ENCODE peak calls at places on chromosomes 7 and 10, in seven cellular contexts. Q is erythroblast; G is GM04503; Z is stimulated activated CD8-positive, alpha-beta memory T cell treated with anti-CD3 and anti-CD28 coated beads, Interleukin-12 subunit alpha, Interleukin-12 subunit beta, amount 100 ng/mL, for 1 hour; P is Panc1; F is stimulated activated naive CD8-positive, alpha-beta T cell treated with anti-CD3 and anti-CD28 coated beads, Interleukin-15, Interleukin-2, amounts not matched to agents 100 U/mL and 50 U/mL, for 24 hours; M is SK-N-DZ. S is an unnamed sample.
A peak's percentile ranks its signal among the peaks of the same experiment; 100 is the strongest.

GRCh38 chr10:97891497-97892167 is 42.0 kb downstream of the GOLGA7B start:
- DNase-seq in Q (no peak), G (no peak), Z (no peak), P (no peak), F (no peak), M (peak; percentile 47), S (no peak)

GRCh38 chr10:5944389-5945202 is 32.7 kb downstream of the IL15RA start:
- DNase-seq in Q (no peak), G (peak; percentile 99), Z (no peak), P (peak; percentile 53), F (no peak), M (no peak), S (peak; percentile 100)

GRCh38 chr7:786472-787255 is 45.6 kb upstream of the SUN1 start:
- DNase-seq in Q (peak; percentile 44), G (no peak), Z (peak; percentile 62), P (peak; percentile 39), F (peak; percentile 81), M (peak; percentile 58), S (peak; percentile 37)

GRCh38 chr10:112775892-112776679 is 174.0 kb upstream of the TCF7L2 start:
- DNase-seq in Q (no peak), G (no peak), Z (no peak), P (no peak), F (no peak), M (peak; percentile 37), S (no peak)

GRCh38 chr10:121710207-121710606 is 112.0 kb upstream of the FGFR2 start:
- DNase-seq in Q (no peak), G (no peak), Z (no peak), P (no peak), F (no peak), M (peak; percentile 79), S (no peak)

GRCh38 chr7:84477786-84478405 is 283.3 kb upstream of the SEMA3A start:
- DNase-seq in Q (no peak), G (no peak), Z (no peak), P (no peak), F (no peak), M (no peak), S (no peak)

GRCh38 chr10:118002581-118002980 is 44.2 kb downstream of the RAB11FIP2 start:
- DNase-seq in Q (no peak), G (no peak), Z (no peak), P (no peak), F (no peak), M (no peak), S (peak; percentile 10)

GRCh38 chr7:78232806-78233205 is 434.2 kb downstream of the PHTF2 start:
- DNase-seq in Q (no peak), G (peak; percentile 34), Z (no peak), P (no peak), F (no peak), M (no peak), S (no peak)

GRCh38 chr7:157750291-157750690 is 413.5 kb downstream of the DNAJB6 start:
- DNase-seq in Q (no peak), G (no peak), Z (no peak), P (no peak), F (no peak), M (no peak), S (no peak)

GRCh38 chr7:117780832-117781231 is 92.4 kb downstream of the CTTNBP2 start:
- DNase-seq in Q (no peak), G (no peak), Z (no peak), P (no peak), F (no peak), M (no peak), S (no peak)

GRCh38 chr10:46560952-46561351 is 4.5 kb upstream of the GPRIN2 start:
- DNase-seq in Q (no peak), G (no peak), Z (no peak), P (no peak), F (peak; percentile 2), M (no peak), S (no peak)

GRCh38 chr10:122232781-122233180 is 38.3 kb upstream of the BTBD16 start:
- DNase-seq in Q (no peak), G (no peak), Z (no peak), P (no peak), F (no peak), M (no peak), S (no peak)

S was measured in GM04504.